ENCODE peak calls at places on chromosome 14, in seven cellular contexts. Y, X, N, I, U, V and E are unnamed samples.

GRCh38 chr14:65167072-65167645 is 64.8 kb upstream of the MAX start:
- DNase-seq in Y (no peak), N (no peak), X (peak), U (no peak), V (no peak), I (no peak), E (no peak)

GRCh38 chr14:98633380-98633779 is 638.6 kb downstream of the BCL11B start:
- DNase-seq in Y (no peak), N (no peak), U (no peak), V (peak), X (no peak), I (no peak), E (no peak)

GRCh38 chr14:89171168-89171567 is 245.9 kb downstream of the FOXN3 start:
- DNase-seq in X (no peak), U (no peak), Y (peak), I (no peak), V (no peak), N (peak), E (no peak)

GRCh38 chr14:35808076-35808657 is 928 bp downstream of the RALGAPA1 start:
- DNase-seq in U (no peak), V (no peak), Y (peak), X (no peak), I (no peak), N (peak), E (no peak)

GRCh38 chr14:91509083-91509877 is 830 bp downstream of the PPP4R3A start:
- DNase-seq in V (no peak), U (peak), N (no peak), X (no peak), Y (no peak), I (no peak), E (peak)

GRCh38 chr14:69956970-69957369 is 77.8 kb downstream of the SMOC1 start:
- DNase-seq in I (no peak), V (no peak), Y (no peak), N (no peak), X (no peak), U (no peak), E (no peak)

GRCh38 chr14:91649930-91650329 is 82.0 kb downstream of the CATSPERB start:
- DNase-seq in N (peak), V (peak), Y (no peak), X (no peak), I (no peak), U (no peak), E (no peak)

GRCh38 chr14:101810897-101811620 is 49.5 kb downstream of the PPP2R5C start:
- DNase-seq in X (no peak), I (no peak), Y (no peak), V (no peak), N (peak), U (no peak), E (no peak)

GRCh38 chr14:54785111-54785777 is 117.4 kb downstream of the GCH1 start:
- DNase-seq in I (no peak), N (no peak), V (no peak), X (no peak), Y (no peak), U (no peak), E (no peak)

GRCh38 chr14:54776361-54777001 is 126.1 kb downstream of the GCH1 start:
- DNase-seq in U (peak), V (peak), Y (peak), N (peak), I (peak), X (peak), E (peak)

GRCh38 chr14:54440037-54440436 is 1.1 kb downstream of the CNIH1 start:
- DNase-seq in X (no peak), V (no peak), I (no peak), U (no peak), N (peak), Y (no peak), E (no peak)

GRCh38 chr14:56648508-56649301 is 69.1 kb downstream of the TMEM260 start:
- DNase-seq in V (no peak), X (no peak), N (no peak), Y (no peak), I (no peak), U (no peak), E (no peak)

GRCh38 chr14:99212646-99213045 is 59.4 kb downstream of the BCL11B start:
- DNase-seq in U (no peak), N (no peak), V (no peak), X (no peak), Y (no peak), I (no peak), E (no peak)

GRCh38 chr14:32408018-32408417 is 78.9 kb downstream of the AKAP6 start:
- DNase-seq in I (no peak), Y (no peak), X (no peak), N (peak), U (no peak), V (no peak), E (no peak)

GRCh38 chr14:104192883-104193245 is 54.5 kb downstream of the KIF26A start:
- DNase-seq in V (no peak), N (no peak), Y (no peak), X (no peak), U (no peak), I (no peak), E (no peak)

GRCh38 chr14:89214221-89214965 is 202.6 kb downstream of the FOXN3 start:
- DNase-seq in N (no peak), U (no peak), I (no peak), V (no peak), Y (no peak), X (no peak), E (no peak)

GRCh38 chr14:61565836-61566536 is 129.3 kb upstream of the HIF1A start:
- DNase-seq in Y (peak), N (peak), U (no peak), X (no peak), V (no peak), I (no peak), E (no peak)

GRCh38 chr14:32841698-32842097 is 97.0 kb upstream of the NPAS3 start:
- DNase-seq in Y (no peak), U (no peak), X (no peak), I (no peak), N (no peak), V (no peak), E (no peak)

GRCh38 chr14:93984070-93984469 is 7.7 kb upstream of the ASB2 start:
- DNase-seq in U (no peak), Y (no peak), V (no peak), I (no peak), X (no peak), N (no peak), E (no peak)

GRCh38 chr14:75401356-75401755 is 26.5 kb upstream of the JDP2 start:
- DNase-seq in U (no peak), V (no peak), N (peak), I (no peak), X (no peak), Y (no peak), E (no peak)

GRCh38 chr14:57153286-57153685 is 115.4 kb downstream of the EXOC5 start:
- DNase-seq in V (no peak), I (no peak), N (no peak), Y (no peak), U (no peak), X (no peak), E (no peak)

GRCh38 chr14:43729149-43729548 is 777.9 kb downstream of the FSCB start:
- DNase-seq in Y (no peak), N (no peak), X (no peak), U (no peak), V (peak), I (no peak), E (no peak)

GRCh38 chr14:75127903-75128595 is 1.2 kb upstream of the NEK9 start:
- DNase-seq in U (no peak), V (no peak), Y (no peak), I (no peak), N (no peak), X (no peak), E (no peak)

GRCh38 chr14:55458800-55459577 is 18.6 kb upstream of the TBPL2 start:
- DNase-seq in I (no peak), Y (peak), U (no peak), N (peak), X (no peak), V (no peak), E (no peak)